ENCODE peak calls at places on chromosomes 7 and 10, in four cellular contexts. F is HEK293T, J is K562, X is HepG2. H is an unnamed sample.

GRCh38 chr7:45993621-45994020 is 72.5 kb upstream of the IGFBP3 start:
- DNase-seq in J (no peak), F (no peak), X (no peak), H (no peak)

GRCh38 chr7:42522227-42522991 is 285.4 kb upstream of the GLI3 start:
- DNase-seq in J (no peak), X (no peak), F (no peak), H (peak)

GRCh38 chr10:52906046-52906445 is 133.5 kb upstream of the MBL2 start:
- DNase-seq in X (no peak), F (no peak), J (no peak), H (no peak)

GRCh38 chr10:57964371-57964770 is 303.3 kb downstream of the IPMK start:
- DNase-seq in F (no peak), X (no peak), J (no peak), H (no peak)

GRCh38 chr10:86047588-86047987 is 319.0 kb downstream of the GRID1 start:
- DNase-seq in J (no peak), F (no peak), X (no peak), H (no peak)

GRCh38 chr7:103888603-103889153 is 100.8 kb downstream of the RELN start:
- DNase-seq in J (no peak), F (no peak), X (no peak), H (no peak)

GRCh38 chr7:40545739-40546138 is 410.9 kb downstream of the SUGCT start:
- DNase-seq in J (no peak), F (no peak), X (no peak), H (no peak)

GRCh38 chr7:159006610-159007130 is 138.0 kb downstream of the VIPR2 start:
- DNase-seq in F (no peak), J (peak), X (no peak), H (no peak)

GRCh38 chr7:98228801-98229200 is 17.6 kb downstream of the BHLHA15 start:
- DNase-seq in X (no peak), J (peak), F (no peak), H (no peak)

GRCh38 chr10:132571565-132572544 is 34.3 kb downstream of the INPP5A start:
- DNase-seq in F (peak), J (peak), X (peak), H (peak)

GRCh38 chr7:139572071-139572470 is 48.6 kb downstream of the CLEC2L start:
- DNase-seq in X (no peak), F (no peak), J (no peak), H (no peak)

GRCh38 chr10:47041401-47042198 is 130.4 kb downstream of the PTPN20 start:
- DNase-seq in F (no peak), J (no peak), X (no peak), H (no peak)

GRCh38 chr10:52326382-52326781 is 12.3 kb downstream of the DKK1 start:
- DNase-seq in J (no peak), F (no peak), X (no peak), H (no peak)

GRCh38 chr7:141497391-141497790 is 53.8 kb upstream of the AGK start:
- DNase-seq in X (no peak), F (no peak), J (no peak), H (no peak)
- TF ChIP-seq ELF4 in X (no peak), F (no peak), J (no peak), H (no peak)

GRCh38 chr7:1802899-1803298 is 132.8 kb downstream of the ELFN1 start:
- DNase-seq in X (no peak), F (no peak), J (no peak), H (no peak)
- TF ChIP-seq ELF4 in X (no peak), F (no peak), J (no peak), H (no peak)

GRCh38 chr7:95874129-95874528 is 101.8 kb downstream of the DYNC1I1 start:
- DNase-seq in X (no peak), J (no peak), F (no peak), H (no peak)

GRCh38 chr7:95871078-95871848 is 98.9 kb downstream of the DYNC1I1 start:
- DNase-seq in J (peak), X (peak), F (peak), H (peak)

GRCh38 chr7:95874541-95875265 is 102.3 kb downstream of the DYNC1I1 start:
- DNase-seq in X (no peak), J (no peak), F (no peak), H (no peak)

GRCh38 chr7:95875519-95875918 is 103.2 kb downstream of the DYNC1I1 start:
- DNase-seq in J (no peak), F (no peak), X (no peak), H (no peak)

GRCh38 chr7:95871896-95872295 is 99.5 kb downstream of the DYNC1I1 start:
- DNase-seq in F (no peak), X (no peak), J (no peak), H (no peak)
- TF ChIP-seq ELF4 in F (no peak), X (no peak), J (no peak), H (no peak)

GRCh38 chr10:97736902-97737769 is at the start of gene ZFYVE27:
- DNase-seq in F (peak), J (peak), X (peak), H (peak)
- TF ChIP-seq ELF4 in F (peak), J (no peak), X (peak), H (peak)

GRCh38 chr7:47893721-47894365 is 54.4 kb downstream of the PKD1L1 start:
- DNase-seq in X (no peak), J (no peak), F (no peak), H (no peak)

GRCh38 chr7:47897831-47898230 is 50.4 kb downstream of the PKD1L1 start:
- DNase-seq in F (no peak), J (no peak), X (no peak), H (no peak)

GRCh38 chr7:47893238-47893637 is 55.0 kb downstream of the PKD1L1 start:
- DNase-seq in F (peak), J (peak), X (peak), H (peak)

GRCh38 chr7:47896809-47897423 is 51.4 kb downstream of the PKD1L1 start:
- DNase-seq in F (no peak), J (no peak), X (no peak), H (no peak)

DNA sequence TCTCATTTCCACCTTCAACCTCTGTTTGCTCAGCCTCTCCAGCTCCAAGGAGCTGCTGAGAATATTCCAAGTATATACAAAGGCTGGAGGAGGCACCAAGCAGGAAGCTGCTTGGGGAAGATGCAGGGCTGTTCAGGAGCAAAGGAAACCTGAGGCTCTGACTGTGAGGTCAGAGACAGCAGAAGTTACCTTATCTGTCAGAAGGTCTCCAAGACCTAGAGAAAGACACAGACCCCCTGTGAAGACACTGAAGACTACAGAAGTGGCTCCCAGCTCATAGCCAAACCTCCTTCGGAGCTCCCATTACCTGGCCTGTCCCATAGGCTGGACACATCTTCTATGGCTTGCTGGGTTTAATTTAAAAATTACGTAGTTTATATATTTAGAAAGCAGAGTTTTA is 53.2 kb downstream of the PKD1L1 start:
- DNase-seq in F (no peak), X (no peak), J (no peak), H (no peak)
- TF ChIP-seq ELF4 in F (no peak), X (no peak), J (no peak), H (no peak)

GRCh38 chr7:92806496-92806895 is 29.9 kb downstream of the CDK6 start:
- DNase-seq in F (no peak), J (no peak), X (no peak), H (no peak)

GRCh38 chr7:92799446-92800211 is 36.7 kb downstream of the CDK6 start:
- DNase-seq in F (no peak), X (no peak), J (no peak), H (no peak)

GRCh38 chr7:92797693-92798092 is 38.7 kb downstream of the CDK6 start:
- DNase-seq in J (no peak), X (no peak), F (no peak), H (no peak)

GRCh38 chr7:92798517-92799249 is 37.7 kb downstream of the CDK6 start:
- DNase-seq in J (no peak), X (no peak), F (no peak), H (no peak)

DNA sequence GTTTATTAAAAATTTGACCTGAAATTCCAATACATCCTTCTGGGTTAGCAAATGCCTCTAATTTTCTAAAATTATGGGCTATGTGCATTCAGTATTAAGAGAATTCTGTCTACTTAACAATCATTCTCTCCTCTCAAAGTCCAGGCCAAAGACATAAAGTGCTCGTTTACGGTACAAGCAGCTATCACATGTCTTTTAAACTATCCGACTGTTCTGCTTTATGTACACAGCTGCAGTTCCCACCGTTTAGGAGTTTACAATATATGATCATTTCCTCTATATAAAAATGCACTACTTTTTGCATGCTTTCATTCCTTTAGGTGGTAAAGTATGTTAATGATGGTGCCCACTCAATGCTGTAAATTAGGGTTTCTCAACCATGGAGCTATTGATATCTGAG is 34.0 kb downstream of the CDK6 start:
- DNase-seq in X (no peak), J (no peak), F (no peak), H (no peak)
- TF ChIP-seq ELF4 in X (no peak), J (no peak), F (no peak), H (no peak)